ENCODE peak calls at places on chromosomes 7 and 10, in ten cellular contexts. D is astrocyte; Y is skeletal muscle cell; L is nephron progenitor cell; O is RCC 7860; Q is GM04504; T is NCI-H748 treated with DMSO at 0.1 percent for 48 hours; A is head of caudate nucleus; U is NCI-H460; I is naive thymus-derived CD8-positive, alpha-beta T cell. M is an unnamed sample.

GRCh38 chr10:103663802-103664201 is 170.3 kb downstream of the NEURL1 start:
- DNase-seq in I (no peak), O (no peak), A (peak), T (no peak), Y (no peak), L (no peak), D (no peak), Q (no peak), U (no peak), M (no peak)

GRCh38 chr7:23100697-23101096 is 4.9 kb upstream of the KLHL7 start:
- DNase-seq in Q (no peak), Y (no peak), D (no peak), O (no peak), I (no peak), A (no peak), U (peak), L (no peak), T (no peak), M (no peak)

GRCh38 chr7:159065852-159066480 is 78.7 kb downstream of the VIPR2 start:
- DNase-seq in I (no peak), A (no peak), L (no peak), Y (no peak), O (no peak), D (no peak), U (no peak), T (no peak), Q (no peak), M (no peak)

GRCh38 chr10:97718659-97719142 is 5.2 kb downstream of the MARVELD1 start:
- DNase-seq in T (peak), L (no peak), O (no peak), D (no peak), Q (no peak), Y (no peak), U (peak), I (no peak), A (peak), M (no peak)

GRCh38 chr10:99888623-99889022 is 106.2 kb downstream of the ABCC2 start:
- DNase-seq in D (peak), I (no peak), Q (peak), U (no peak), O (no peak), L (no peak), Y (no peak), A (no peak), T (no peak), M (no peak)

GRCh38 chr7:151081170-151082101 is 827 bp upstream of the FASTK start:
- DNase-seq in Q (no peak), O (peak), L (no peak), D (no peak), A (no peak), T (peak), Y (no peak), U (no peak), I (no peak), M (peak)

GRCh38 chr10:44044549-44044948 is 340.3 kb downstream of the CXCL12 start:
- DNase-seq in A (no peak), L (no peak), Q (no peak), T (no peak), U (no peak), Y (no peak), O (no peak), I (no peak), D (no peak), M (peak)

GRCh38 chr10:29955308-29955935 is 104.0 kb downstream of the JCAD start:
- DNase-seq in A (no peak), O (peak), I (no peak), T (no peak), L (no peak), D (peak), Q (no peak), U (no peak), Y (peak), M (no peak)

GRCh38 chr10:26483554-26483953 is 45.4 kb downstream of the APBB1IP start:
- DNase-seq in U (no peak), L (no peak), Y (no peak), D (no peak), O (peak), I (no peak), T (no peak), Q (no peak), A (no peak), M (no peak)

GRCh38 chr7:41459183-41459582 is 243.7 kb downstream of the INHBA start:
- DNase-seq in O (no peak), A (no peak), D (no peak), T (no peak), Q (no peak), U (no peak), I (no peak), L (no peak), Y (no peak), M (no peak)

GRCh38 chr10:62545667-62546066 is 171.5 kb downstream of the ZNF365 start:
- DNase-seq in D (peak), T (no peak), A (no peak), O (no peak), U (no peak), L (no peak), I (no peak), Y (peak), Q (peak), M (no peak)

GRCh38 chr7:101519324-101520017 is 109.6 kb downstream of the MYL10 start:
- DNase-seq in I (no peak), U (no peak), Y (peak), A (no peak), D (peak), Q (peak), O (no peak), T (no peak), L (peak), M (no peak)

GRCh38 chr10:11573497-11573896 is 38.0 kb downstream of the USP6NL start:
- DNase-seq in Q (peak), D (peak), O (no peak), A (no peak), U (no peak), Y (peak), L (no peak), I (no peak), T (no peak), M (no peak)

M was measured in H1.